ENCODE peak calls at places on chromosomes 16 and 17, in eight cellular contexts. S is M059J, X is ELF-1, Z is GDM1, Y is globus pallidus, L is foreskin fibroblast, C is NCI-H1417, R is activated T-helper 1 cell treated with Interleukin-2 at 50 U/mL for 16 hours. M is an unnamed sample.

GRCh38 chr17:56868716-56869115 is 34.8 kb downstream of the DGKE start:
- DNase-seq in Y (no peak), L (no peak), X (no peak), C (no peak), Z (no peak), R (no peak), S (no peak), M (no peak)

GRCh38 chr17:15274017-15274416 is 8.9 kb upstream of the PMP22 start:
- DNase-seq in Z (no peak), Y (no peak), L (no peak), C (no peak), S (no peak), R (no peak), X (no peak), M (no peak)

GRCh38 chr16:56662357-56663354 is 4.9 kb downstream of the MT1F start:
- DNase-seq in C (no peak), Z (no peak), Y (no peak), X (no peak), S (no peak), R (no peak), L (no peak), M (no peak)

GRCh38 chr16:9039208-9039607 is 52.2 kb upstream of the HAPSTR1 start:
- DNase-seq in X (peak; percentile 32), S (no peak), Z (no peak), L (peak; percentile 45), Y (no peak), R (no peak), C (no peak), M (no peak)

GRCh38 chr17:73118876-73119485 is 26.5 kb upstream of the SLC39A11 start:
- DNase-seq in R (no peak), C (peak; percentile 75), S (no peak), Y (no peak), L (no peak), X (no peak), Z (no peak), M (no peak)

GRCh38 chr16:52741386-52741785 is 194.4 kb upstream of the TOX3 start:
- DNase-seq in R (no peak), C (no peak), Z (no peak), L (no peak), X (peak; percentile 62), Y (no peak), S (no peak), M (no peak)

GRCh38 chr17:78753316-78754250 is 28.5 kb downstream of the CYTH1 start:
- DNase-seq in R (no peak), Y (no peak), C (no peak), X (no peak), L (no peak), Z (no peak), S (no peak), M (no peak)

GRCh38 chr17:56754523-56755208 is 79.1 kb downstream of the C17orf67 start:
- DNase-seq in R (no peak), Z (peak; percentile 72), S (peak; percentile 66), C (peak; percentile 29), Y (no peak), L (peak; percentile 9), X (peak; percentile 72), M (no peak)

GRCh38 chr16:81939164-81940067 is 71.9 kb downstream of the SDR42E1 start:
- DNase-seq in C (no peak), Z (no peak), X (peak; percentile 79), S (peak; percentile 31), L (no peak), Y (no peak), R (no peak), M (no peak)

GRCh38 chr17:12983986-12984932 is 33.6 kb downstream of the ELAC2 start:
- DNase-seq in C (no peak), R (no peak), S (peak; percentile 82), Z (no peak), Y (no peak), X (no peak), L (peak; percentile 90), M (no peak)

M was measured in foreskin melanocyte.